ENCODE peak calls at places on chromosome 17, in nine cellular contexts. One of them, this sample, is unnamed. For H3K4me1, the result is how much of the 10 kb centered on the place peaks cover.

GRCh38 chr17:83065660-83066542 is 13.5 kb upstream of the METRNL start:
- DNase-seq in heart left ventricle: peak
- DNase-seq in neuronal stem cell: no peak
- DNase-seq in GM23248: no peak
- DNase-seq in psoas muscle: peak
- DNase-seq in A549: no peak
- DNase-seq in breast epithelium: no peak
- DNase-seq in adrenal gland: peak
- DNase-seq in CD4-positive, alpha-beta memory T cell: no peak
- DNase-seq in this sample: peak

GRCh38 chr17:32120086-32120485 is 22.2 kb upstream of the RHOT1 start:
- DNase-seq in GM23248: no peak
- DNase-seq in adrenal gland: no peak
- DNase-seq in psoas muscle: no peak
- DNase-seq in A549: no peak
- DNase-seq in heart left ventricle: no peak
- DNase-seq in neuronal stem cell: no peak
- DNase-seq in CD4-positive, alpha-beta memory T cell: no peak
- DNase-seq in breast epithelium: no peak
- DNase-seq in this sample: no peak

GRCh38 chr17:63956296-63956920 is 16.3 kb downstream of the SCN4A start:
- DNase-seq in breast epithelium: no peak
- DNase-seq in CD4-positive, alpha-beta memory T cell: no peak
- DNase-seq in GM23248: peak
- DNase-seq in psoas muscle: no peak
- DNase-seq in adrenal gland: no peak
- DNase-seq in heart left ventricle: no peak
- DNase-seq in A549: no peak
- DNase-seq in neuronal stem cell: no peak
- DNase-seq in this sample: no peak

GRCh38 chr17:39485555-39485954 is 24.3 kb downstream of the CDK12 start:
- DNase-seq in CD4-positive, alpha-beta memory T cell: no peak
- DNase-seq in GM23248: peak
- DNase-seq in A549: no peak
- DNase-seq in psoas muscle: no peak
- DNase-seq in heart left ventricle: no peak
- DNase-seq in neuronal stem cell: no peak
- DNase-seq in adrenal gland: no peak
- DNase-seq in breast epithelium: peak
- DNase-seq in this sample: peak

GRCh38 chr17:77609553-77610517 is 348.7 kb upstream of the TNRC6C start:
- DNase-seq in psoas muscle: no peak
- DNase-seq in A549: no peak
- DNase-seq in heart left ventricle: no peak
- DNase-seq in neuronal stem cell: no peak
- DNase-seq in CD4-positive, alpha-beta memory T cell: peak
- DNase-seq in breast epithelium: no peak
- DNase-seq in GM23248: peak
- DNase-seq in adrenal gland: no peak
- DNase-seq in this sample: no peak

GRCh38 chr17:16486373-16487250 is 5.4 kb downstream of the LRRC75A start:
- DNase-seq in heart left ventricle: peak
- DNase-seq in psoas muscle: peak
- DNase-seq in GM23248: peak
- DNase-seq in neuronal stem cell: no peak
- DNase-seq in CD4-positive, alpha-beta memory T cell: no peak
- DNase-seq in adrenal gland: peak
- DNase-seq in A549: no peak
- DNase-seq in breast epithelium: peak
- DNase-seq in this sample: peak

GRCh38 chr17:48113201-48113676 is 5.7 kb downstream of the SNX11 start:
- DNase-seq in neuronal stem cell: no peak
- DNase-seq in A549: no peak
- DNase-seq in CD4-positive, alpha-beta memory T cell: peak
- DNase-seq in GM23248: no peak
- DNase-seq in breast epithelium: no peak
- DNase-seq in adrenal gland: no peak
- DNase-seq in heart left ventricle: peak
- DNase-seq in psoas muscle: no peak
- DNase-seq in this sample: no peak

GRCh38 chr17:40547079-40547784 is 18.0 kb downstream of the CCR7 start:
- DNase-seq in adrenal gland: peak
- DNase-seq in heart left ventricle: no peak
- DNase-seq in CD4-positive, alpha-beta memory T cell: peak
- DNase-seq in breast epithelium: peak
- DNase-seq in neuronal stem cell: no peak
- DNase-seq in psoas muscle: peak
- DNase-seq in A549: no peak
- DNase-seq in GM23248: no peak
- DNase-seq in this sample: peak

GRCh38 chr17:38883592-38884526 is 14.0 kb downstream of the LASP1 start:
- DNase-seq in GM23248: peak
- DNase-seq in adrenal gland: no peak
- DNase-seq in psoas muscle: no peak
- DNase-seq in heart left ventricle: no peak
- DNase-seq in A549: no peak
- DNase-seq in neuronal stem cell: no peak
- DNase-seq in breast epithelium: no peak
- DNase-seq in CD4-positive, alpha-beta memory T cell: no peak
- DNase-seq in this sample: peak

GRCh38 chr17:80836971-80837481 is 154.6 kb upstream of the CHMP6 start:
- DNase-seq in heart left ventricle: no peak
- DNase-seq in breast epithelium: no peak
- DNase-seq in A549: no peak
- DNase-seq in CD4-positive, alpha-beta memory T cell: no peak
- DNase-seq in psoas muscle: peak
- DNase-seq in GM23248: no peak
- DNase-seq in adrenal gland: no peak
- DNase-seq in neuronal stem cell: no peak
- DNase-seq in this sample: no peak

GRCh38 chr17:58136669-58137279 is 11.4 kb upstream of the OR4D1 start:
- DNase-seq in heart left ventricle: no peak
- DNase-seq in neuronal stem cell: no peak
- DNase-seq in psoas muscle: no peak
- DNase-seq in adrenal gland: no peak
- DNase-seq in breast epithelium: no peak
- DNase-seq in CD4-positive, alpha-beta memory T cell: no peak
- DNase-seq in GM23248: no peak
- DNase-seq in A549: peak
- DNase-seq in this sample: no peak

GRCh38 chr17:67051155-67051538 is 6.8 kb downstream of the CACNG1 start:
- DNase-seq in neuronal stem cell: no peak
- DNase-seq in breast epithelium: no peak
- DNase-seq in psoas muscle: no peak
- DNase-seq in A549: no peak
- DNase-seq in GM23248: no peak
- DNase-seq in adrenal gland: no peak
- DNase-seq in CD4-positive, alpha-beta memory T cell: no peak
- DNase-seq in heart left ventricle: no peak
- DNase-seq in this sample: no peak

GRCh38 chr17:4232168-4232813 is 31.5 kb downstream of the ANKFY1 start:
- DNase-seq in psoas muscle: no peak
- DNase-seq in heart left ventricle: no peak
- DNase-seq in adrenal gland: no peak
- DNase-seq in CD4-positive, alpha-beta memory T cell: peak
- DNase-seq in GM23248: peak
- DNase-seq in breast epithelium: no peak
- DNase-seq in A549: no peak
- DNase-seq in neuronal stem cell: no peak
- DNase-seq in this sample: no peak

GRCh38 chr17:50268632-50269287 is 5.5 kb upstream of the TMEM92 start:
- DNase-seq in neuronal stem cell: no peak
- DNase-seq in GM23248: no peak
- DNase-seq in psoas muscle: no peak
- DNase-seq in heart left ventricle: no peak
- DNase-seq in breast epithelium: no peak
- DNase-seq in CD4-positive, alpha-beta memory T cell: no peak
- DNase-seq in adrenal gland: no peak
- DNase-seq in A549: no peak
- DNase-seq in this sample: no peak

DNA sequence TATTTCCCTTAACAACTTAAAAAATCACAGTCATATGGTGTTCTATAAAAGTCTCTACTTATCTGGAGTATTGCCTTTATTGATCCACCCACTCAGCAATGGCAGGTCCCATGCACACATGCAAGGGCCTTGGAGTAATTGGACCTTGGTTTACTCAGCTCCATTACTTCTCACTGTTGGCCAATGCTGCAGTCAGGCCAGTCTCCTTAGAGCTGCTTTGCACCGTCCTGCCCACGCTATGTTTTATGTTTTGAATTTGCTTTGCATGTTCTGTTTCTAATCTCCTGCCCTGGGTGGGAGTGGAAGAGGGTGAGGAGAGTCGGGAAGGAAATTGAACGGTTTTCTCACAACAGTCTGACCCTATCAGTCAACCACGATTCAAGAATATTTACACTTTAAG is 23.6 kb downstream of the ARHGAP44 start:
- DNase-seq in GM23248: no peak
- DNase-seq in heart left ventricle: no peak
- DNase-seq in psoas muscle: no peak
- DNase-seq in A549: no peak
- DNase-seq in breast epithelium: no peak
- DNase-seq in adrenal gland: no peak
- DNase-seq in CD4-positive, alpha-beta memory T cell: no peak
- DNase-seq in neuronal stem cell: no peak
- DNase-seq in this sample: no peak
- H3K4me1 ChIP-seq in GM23248: under half
- H3K4me1 ChIP-seq in heart left ventricle: under half
- H3K4me1 ChIP-seq in psoas muscle: under half
- H3K4me1 ChIP-seq in A549: under half
- H3K4me1 ChIP-seq in breast epithelium: under half
- H3K4me1 ChIP-seq in adrenal gland: under half
- H3K4me1 ChIP-seq in CD4-positive, alpha-beta memory T cell: under half
- H3K4me1 ChIP-seq in neuronal stem cell: under half
- H3K4me1 ChIP-seq in this sample: under half

DNA sequence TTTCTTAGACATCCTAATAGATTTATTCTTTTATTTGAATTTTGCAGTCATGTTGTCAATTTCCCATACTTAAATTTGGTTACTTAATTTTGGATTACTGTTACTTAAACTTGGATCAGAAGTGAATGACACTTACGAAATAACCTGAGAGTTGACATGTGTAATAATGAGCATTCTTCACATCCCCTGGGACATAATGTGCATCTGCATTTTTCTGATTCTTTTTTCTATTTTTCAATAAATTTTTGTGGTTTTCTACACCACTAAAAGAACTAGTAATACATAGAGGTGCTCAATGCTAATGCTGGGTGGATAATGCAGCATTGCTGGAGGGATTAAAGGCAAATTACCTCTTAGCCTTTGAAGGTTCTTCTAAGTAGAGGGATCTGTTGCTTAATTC is 24.8 kb upstream of the KCNJ16 start:
- DNase-seq in psoas muscle: no peak
- DNase-seq in breast epithelium: no peak
- DNase-seq in CD4-positive, alpha-beta memory T cell: no peak
- DNase-seq in neuronal stem cell: no peak
- DNase-seq in GM23248: no peak
- DNase-seq in adrenal gland: no peak
- DNase-seq in A549: no peak
- DNase-seq in heart left ventricle: no peak
- DNase-seq in this sample: no peak
- H3K4me3 ChIP-seq in psoas muscle: no peak
- H3K4me3 ChIP-seq in breast epithelium: no peak
- H3K4me3 ChIP-seq in CD4-positive, alpha-beta memory T cell: no peak
- H3K4me3 ChIP-seq in neuronal stem cell: no peak
- H3K4me3 ChIP-seq in GM23248: no peak
- H3K4me3 ChIP-seq in adrenal gland: no peak
- H3K4me3 ChIP-seq in A549: no peak
- H3K4me3 ChIP-seq in heart left ventricle: no peak
- H3K4me3 ChIP-seq in this sample: no peak

GRCh38 chr17:8563981-8564602 is 66.4 kb downstream of the MYH10 start:
- DNase-seq in heart left ventricle: no peak
- DNase-seq in CD4-positive, alpha-beta memory T cell: no peak
- DNase-seq in A549: no peak
- DNase-seq in breast epithelium: no peak
- DNase-seq in neuronal stem cell: no peak
- DNase-seq in GM23248: peak
- DNase-seq in adrenal gland: no peak
- DNase-seq in psoas muscle: no peak
- DNase-seq in this sample: no peak
- H3K4me1 ChIP-seq in heart left ventricle: under half
- H3K4me1 ChIP-seq in CD4-positive, alpha-beta memory T cell: under half
- H3K4me1 ChIP-seq in A549: under half
- H3K4me1 ChIP-seq in breast epithelium: under half
- H3K4me1 ChIP-seq in neuronal stem cell: under half
- H3K4me1 ChIP-seq in GM23248: under half
- H3K4me1 ChIP-seq in adrenal gland: under half
- H3K4me1 ChIP-seq in psoas muscle: under half
- H3K4me1 ChIP-seq in this sample: under half

GRCh38 chr17:78645421-78646295 is 68.5 kb upstream of the DNAH17 start:
- DNase-seq in psoas muscle: peak
- DNase-seq in heart left ventricle: peak
- DNase-seq in neuronal stem cell: no peak
- DNase-seq in breast epithelium: peak
- DNase-seq in adrenal gland: peak
- DNase-seq in A549: peak
- DNase-seq in GM23248: peak
- DNase-seq in CD4-positive, alpha-beta memory T cell: peak
- DNase-seq in this sample: no peak
- H3K4me3 ChIP-seq in psoas muscle: no peak
- H3K4me3 ChIP-seq in heart left ventricle: no peak
- H3K4me3 ChIP-seq in neuronal stem cell: no peak
- H3K4me3 ChIP-seq in breast epithelium: no peak
- H3K4me3 ChIP-seq in adrenal gland: no peak
- H3K4me3 ChIP-seq in A549: no peak
- H3K4me3 ChIP-seq in GM23248: no peak
- H3K4me3 ChIP-seq in CD4-positive, alpha-beta memory T cell: no peak
- H3K4me3 ChIP-seq in this sample: no peak

DNA sequence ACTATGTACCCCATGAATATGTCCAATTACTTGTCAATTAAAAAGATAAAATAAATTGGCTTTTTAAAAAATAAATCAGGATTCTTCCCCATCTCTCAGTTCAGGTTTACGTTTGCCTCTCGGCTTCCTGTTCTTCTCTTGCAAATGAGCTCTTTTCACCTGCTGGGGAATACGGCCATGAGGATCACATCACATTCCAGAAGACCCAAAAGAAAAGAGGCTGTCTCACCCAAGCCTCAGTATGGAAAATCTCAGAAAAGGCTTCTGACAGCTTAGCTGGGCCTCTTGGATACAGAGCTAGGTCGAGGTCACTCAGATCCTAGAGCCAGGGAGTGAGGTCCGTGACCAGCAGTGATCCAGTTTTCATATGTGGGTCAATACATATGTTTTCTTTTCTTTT is 171.2 kb upstream of the SDK2 start:
- DNase-seq in GM23248: no peak
- DNase-seq in adrenal gland: no peak
- DNase-seq in breast epithelium: no peak
- DNase-seq in heart left ventricle: no peak
- DNase-seq in neuronal stem cell: no peak
- DNase-seq in psoas muscle: no peak
- DNase-seq in CD4-positive, alpha-beta memory T cell: no peak
- DNase-seq in A549: no peak
- DNase-seq in this sample: no peak
- H3K4me1 ChIP-seq in GM23248: under half
- H3K4me1 ChIP-seq in adrenal gland: under half
- H3K4me1 ChIP-seq in breast epithelium: under half
- H3K4me1 ChIP-seq in heart left ventricle: under half
- H3K4me1 ChIP-seq in neuronal stem cell: under half
- H3K4me1 ChIP-seq in psoas muscle: under half
- H3K4me1 ChIP-seq in CD4-positive, alpha-beta memory T cell: under half
- H3K4me1 ChIP-seq in A549: under half
- H3K4me1 ChIP-seq in this sample: under half

GRCh38 chr17:1559743-1560581 is 2.6 kb downstream of the PITPNA start:
- DNase-seq in CD4-positive, alpha-beta memory T cell: no peak
- DNase-seq in heart left ventricle: no peak
- DNase-seq in A549: no peak
- DNase-seq in psoas muscle: peak
- DNase-seq in neuronal stem cell: no peak
- DNase-seq in GM23248: no peak
- DNase-seq in breast epithelium: no peak
- DNase-seq in adrenal gland: no peak
- DNase-seq in this sample: no peak
- H3K4me3 ChIP-seq in CD4-positive, alpha-beta memory T cell: no peak
- H3K4me3 ChIP-seq in heart left ventricle: no peak
- H3K4me3 ChIP-seq in A549: no peak
- H3K4me3 ChIP-seq in psoas muscle: no peak
- H3K4me3 ChIP-seq in neuronal stem cell: no peak
- H3K4me3 ChIP-seq in GM23248: no peak
- H3K4me3 ChIP-seq in breast epithelium: peak
- H3K4me3 ChIP-seq in adrenal gland: no peak
- H3K4me3 ChIP-seq in this sample: no peak

This sample was measured in SJCRH30.